ENCODE peak calls at places on chromosome 15, in four cellular contexts. W, V, C and A are unnamed samples.

GRCh38 chr15:55402707-55403106 is 5.5 kb downstream of the CCPG1 start:
- DNase-seq in V (no peak), C (no peak), W (no peak), A (no peak)

GRCh38 chr15:33807665-33808064 is 160.6 kb upstream of the CHRM5 start:
- DNase-seq in W (no peak), C (no peak), V (no peak), A (no peak)

GRCh38 chr15:74616020-74616939 is 644 bp downstream of the CLK3 start:
- DNase-seq in V (peak), C (peak), W (peak), A (peak)

GRCh38 chr15:80776420-80777045 is 2.6 kb upstream of the CEMIP start:
- DNase-seq in V (peak), W (no peak), C (peak), A (no peak)

GRCh38 chr15:71784719-71785118 is 25.6 kb upstream of the NR2E3 start:
- DNase-seq in W (no peak), C (no peak), V (peak), A (no peak)

GRCh38 chr15:80991446-80991845 is 1.8 kb upstream of the MESD start:
- DNase-seq in C (peak), V (peak), W (no peak), A (no peak)

GRCh38 chr15:73851679-73852078 is 21.7 kb upstream of the TBC1D21 start:
- DNase-seq in C (no peak), V (peak), W (no peak), A (no peak)

GRCh38 chr15:42549052-42549491 is 434 bp downstream of the HAUS2 start:
- DNase-seq in C (no peak), W (peak), V (peak), A (no peak)

GRCh38 chr15:42332331-42332730 is 27.0 kb upstream of the CAPN3 start:
- DNase-seq in W (no peak), V (no peak), C (no peak), A (no peak)

GRCh38 chr15:99703603-99704443 is 29.4 kb downstream of the LYSMD4 start:
- DNase-seq in W (peak), V (peak), C (peak), A (no peak)

GRCh38 chr15:81163961-81164800 is 30.1 kb downstream of the CFAP161 start:
- DNase-seq in C (no peak), W (no peak), V (no peak), A (no peak)

GRCh38 chr15:25933456-25934158 is 70.5 kb upstream of the ATP10A start:
- DNase-seq in W (peak), V (peak), C (peak), A (peak)

GRCh38 chr15:32794973-32795372 is 77.2 kb downstream of the GREM1 start:
- DNase-seq in W (no peak), C (no peak), V (no peak), A (no peak)

GRCh38 chr15:25725758-25726157 is 137.4 kb downstream of the ATP10A start:
- DNase-seq in V (no peak), W (no peak), C (no peak), A (no peak)

GRCh38 chr15:55289573-55290360 is at the start of gene RAB27A:
- DNase-seq in W (no peak), V (peak), C (peak), A (no peak)

GRCh38 chr15:45376300-45376928 is 1.9 kb downstream of the GATM start:
- DNase-seq in W (no peak), C (no peak), V (no peak), A (no peak)

GRCh38 chr15:64017591-64018163 is 28.6 kb downstream of the DAPK2 start:
- DNase-seq in V (no peak), C (no peak), W (no peak), A (no peak)

GRCh38 chr15:50819344-50819743 is 53.8 kb upstream of the SPPL2A start:
- DNase-seq in V (no peak), C (no peak), W (no peak), A (no peak)

GRCh38 chr15:63597033-63597790 is at the start of gene FBXL22:
- DNase-seq in V (no peak), W (no peak), C (no peak), A (no peak)

GRCh38 chr15:50312636-50313035 is 42.4 kb downstream of the GABPB1 start:
- DNase-seq in W (no peak), C (no peak), V (no peak), A (no peak)

GRCh38 chr15:78109156-78109555 is 16.8 kb downstream of the SH2D7 start:
- DNase-seq in C (no peak), V (no peak), W (no peak), A (no peak)

GRCh38 chr15:64430000-64430735 is 30.2 kb upstream of the ZNF609 start:
- DNase-seq in C (no peak), W (peak), V (peak), A (no peak)

GRCh38 chr15:59294574-59294960 is 78.1 kb downstream of the MYO1E start:
- DNase-seq in C (no peak), V (no peak), W (no peak), A (no peak)

GRCh38 chr15:41944313-41944940 is 27.9 kb downstream of the EHD4 start:
- DNase-seq in C (peak), W (no peak), V (no peak), A (no peak)

GRCh38 chr15:63501256-63502089 is 2.9 kb upstream of the USP3 start:
- DNase-seq in W (no peak), V (no peak), C (peak), A (peak)

GRCh38 chr15:80674245-80674614 is 20.9 kb upstream of the ABHD17C start:
- DNase-seq in V (no peak), W (no peak), C (no peak), A (no peak)

GRCh38 chr15:90099868-90100854 is 2.1 kb downstream of the IDH2 start:
- DNase-seq in C (peak), W (peak), V (peak), A (no peak)
- H3K4me3 ChIP-seq in C (no peak), W (no peak), V (peak), A (peak)

DNA sequence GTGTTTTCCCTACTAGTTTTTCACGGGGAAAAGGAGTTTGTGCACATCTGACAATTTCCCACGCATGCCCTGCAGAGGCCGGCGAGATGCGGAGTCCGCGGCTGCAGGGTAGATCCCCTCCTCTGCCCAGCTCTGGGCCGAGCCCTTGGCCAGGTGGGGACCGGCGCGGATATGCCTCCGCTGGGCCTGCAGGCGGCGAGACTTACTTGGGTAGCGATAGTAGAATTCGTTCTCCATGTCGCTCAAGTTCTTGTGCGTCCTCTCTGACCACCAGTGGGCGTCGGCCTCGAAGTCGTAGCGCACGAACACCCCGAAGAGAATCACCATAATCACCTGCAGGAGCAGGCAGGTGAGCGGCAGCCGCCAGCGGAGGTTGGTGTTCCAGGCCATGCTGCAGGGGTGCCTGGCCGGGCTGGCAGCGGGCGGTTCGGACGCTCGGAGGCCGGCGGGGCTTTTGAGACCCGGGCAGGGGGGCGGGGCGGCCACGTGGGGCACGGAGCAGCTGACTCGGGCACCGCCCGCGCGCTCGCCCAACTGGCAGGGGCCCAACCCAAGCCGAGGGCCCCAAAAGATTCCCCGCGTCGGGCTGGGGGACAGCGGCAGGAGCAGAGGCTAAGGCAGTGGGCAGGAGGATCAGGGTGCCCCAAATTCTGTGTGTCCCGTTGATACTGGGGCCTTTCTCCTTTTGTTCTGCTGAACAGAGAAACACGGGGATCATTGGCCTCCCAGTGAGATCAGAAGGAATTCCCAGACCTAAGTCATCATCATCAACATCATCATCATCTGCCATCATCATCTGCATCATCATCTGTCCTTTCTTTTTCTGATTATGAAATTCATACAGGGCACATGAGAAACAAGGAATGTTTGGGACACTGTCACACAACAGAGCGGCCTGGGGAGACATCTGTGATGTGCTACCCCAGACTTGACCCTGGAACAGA is at the start of gene RHCG:
- DNase-seq in V (peak), W (no peak), C (peak), A (no peak)
- TF ChIP-seq CTCF in V (peak), W (no peak), C (peak), A (no peak)

DNA sequence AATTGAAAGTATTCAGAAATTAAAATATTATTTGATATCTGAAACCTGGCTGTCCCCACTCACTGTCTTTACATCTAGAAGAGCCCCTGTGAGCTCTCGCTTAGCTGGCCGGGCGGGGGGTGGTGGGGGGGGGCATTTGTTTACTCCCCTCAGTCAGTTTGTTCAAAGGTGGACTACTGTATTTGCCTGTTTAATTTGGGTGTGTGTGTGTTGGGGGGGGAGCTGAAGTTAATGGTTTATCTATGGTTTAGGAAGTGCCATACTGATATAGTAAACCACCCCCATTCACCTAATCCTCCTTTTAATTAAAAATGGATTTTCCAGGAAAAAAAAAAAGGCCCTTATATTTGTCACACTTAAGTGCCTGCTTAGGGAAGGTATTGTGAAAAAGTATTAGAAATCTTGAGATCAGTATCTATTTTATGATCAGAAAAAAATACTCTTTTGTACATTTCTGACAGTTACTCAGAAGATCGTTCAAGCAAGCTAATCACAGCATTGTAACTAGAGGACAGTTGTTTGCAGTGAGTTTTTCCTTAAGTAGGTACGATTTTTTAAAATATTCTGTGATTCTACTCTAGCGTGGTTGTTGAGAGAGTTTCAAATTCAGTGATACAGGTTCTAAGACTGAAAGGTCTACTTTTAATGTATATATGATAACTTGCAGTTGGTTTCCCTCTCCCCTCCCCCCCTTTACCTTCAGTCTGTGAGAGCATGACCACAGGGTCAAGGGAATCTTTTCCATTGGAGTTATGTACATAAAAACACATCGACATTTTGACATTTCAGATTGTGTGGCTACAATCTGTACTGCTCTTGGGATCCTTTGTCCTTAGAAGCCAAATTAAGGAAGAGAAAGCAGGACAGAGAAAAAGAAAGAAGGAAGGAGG is 8.5 kb downstream of the NR2F2 start:
- DNase-seq in C (no peak), W (no peak), V (no peak), A (no peak)
- H3K4me3 ChIP-seq in C (no peak), W (no peak), V (peak), A (peak)

GRCh38 chr15:28912422-28912821 is 26.6 kb downstream of the APBA2 start:
- DNase-seq in V (no peak), C (no peak), W (no peak), A (no peak)

GRCh38 chr15:28914483-28915023 is 28.8 kb downstream of the APBA2 start:
- DNase-seq in C (no peak), W (no peak), V (no peak), A (no peak)

GRCh38 chr15:28914046-28914445 is 28.3 kb downstream of the APBA2 start:
- DNase-seq in C (no peak), W (no peak), V (no peak), A (no peak)

GRCh38 chr15:28911295-28911979 is 25.7 kb downstream of the APBA2 start:
- DNase-seq in V (no peak), W (no peak), C (no peak), A (no peak)

DNA sequence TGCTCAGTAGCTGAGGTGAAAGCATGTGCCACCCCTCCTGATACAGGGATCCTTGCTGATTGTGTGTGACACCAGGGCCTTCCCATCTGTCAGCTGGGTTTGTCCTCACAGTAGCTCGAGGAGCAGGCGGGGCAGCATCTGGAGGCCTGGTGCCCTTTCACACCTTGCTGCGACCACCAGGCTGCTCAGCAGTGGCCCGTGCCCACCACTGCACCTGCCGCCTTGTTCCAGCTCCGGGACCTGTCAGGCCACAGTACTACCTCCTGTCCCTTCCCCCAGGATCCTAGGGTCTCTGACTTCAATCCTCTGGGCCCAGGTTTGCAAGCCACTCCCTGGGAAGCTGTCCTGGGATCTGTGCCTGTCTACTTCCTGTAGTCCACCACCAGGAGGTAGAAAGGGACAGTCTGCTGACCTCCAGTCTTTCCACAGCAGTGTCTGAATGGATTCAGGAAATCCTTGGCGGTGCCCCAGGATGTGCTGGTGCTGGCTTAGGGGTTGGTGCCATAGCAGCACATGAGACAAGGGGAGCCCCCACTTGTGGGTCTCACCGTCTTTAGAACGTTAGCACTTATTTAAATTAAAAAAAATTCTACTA is 27.5 kb downstream of the APBA2 start:
- DNase-seq in V (no peak), W (no peak), C (no peak), A (no peak)
- TF ChIP-seq CTCF in V (no peak), W (no peak), C (no peak), A (no peak)

GRCh38 chr15:43796566-43796965 is 3.5 kb downstream of the SERINC4 start:
- DNase-seq in W (no peak), V (no peak), C (no peak), A (no peak)

GRCh38 chr15:43793647-43794046 is 1.5 kb downstream of the SERF2 start:
- DNase-seq in C (no peak), W (no peak), V (no peak), A (no peak)

GRCh38 chr15:43795197-43795596 is 3.1 kb downstream of the SERF2 start:
- DNase-seq in V (no peak), W (no peak), C (no peak), A (no peak)

GRCh38 chr15:43794269-43795037 is 2.3 kb downstream of the SERF2 start:
- DNase-seq in C (peak), V (no peak), W (no peak), A (no peak)

GRCh38 chr15:43795997-43796396 is 3.9 kb downstream of the SERF2 start:
- DNase-seq in C (no peak), W (no peak), V (no peak), A (no peak)
- H3K4me3 ChIP-seq in C (no peak), W (no peak), V (no peak), A (no peak)

GRCh38 chr15:52254331-52254730 is 41.3 kb downstream of the MYO5C start:
- DNase-seq in W (no peak), C (no peak), V (peak), A (no peak)
- TF ChIP-seq CTCF in W (no peak), C (no peak), V (peak), A (no peak)

DNA sequence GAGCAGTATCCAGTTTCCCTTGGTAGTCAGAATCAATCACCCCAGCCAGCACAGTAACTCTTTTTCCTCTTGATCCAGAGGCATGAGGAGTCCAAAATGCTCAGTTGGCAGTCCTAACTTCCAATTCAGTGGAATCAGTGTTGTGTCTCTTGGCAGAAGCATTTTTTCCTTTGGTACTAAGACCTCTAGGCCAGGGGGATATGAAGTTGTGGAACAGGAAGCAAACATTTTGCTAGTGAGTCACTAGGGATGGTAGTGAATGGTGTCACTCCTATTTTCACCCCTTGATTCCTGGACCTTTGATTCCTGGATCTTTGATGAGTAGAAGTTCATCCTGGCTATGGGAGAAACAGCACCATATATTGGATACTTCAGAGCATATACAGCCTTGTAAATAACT is 70.5 kb upstream of the ALDH1A3 start:
- DNase-seq in C (no peak), W (no peak), V (no peak), A (no peak)
- H3K4me3 ChIP-seq in C (no peak), W (no peak), V (no peak), A (no peak)

GRCh38 chr15:62474771-62475124 is 309.7 kb upstream of the C2CD4B start:
- DNase-seq in V (no peak), W (no peak), C (no peak), A (no peak)

GRCh38 chr15:62474021-62474770 is 309.1 kb upstream of the C2CD4B start:
- DNase-seq in W (no peak), C (no peak), V (no peak), A (no peak)

GRCh38 chr15:62476163-62476562 is 311.1 kb upstream of the C2CD4B start:
- DNase-seq in C (no peak), W (no peak), V (no peak), A (no peak)

GRCh38 chr15:62477929-62478328 is 312.8 kb upstream of the C2CD4B start:
- DNase-seq in C (no peak), W (no peak), V (no peak), A (no peak)

DNA sequence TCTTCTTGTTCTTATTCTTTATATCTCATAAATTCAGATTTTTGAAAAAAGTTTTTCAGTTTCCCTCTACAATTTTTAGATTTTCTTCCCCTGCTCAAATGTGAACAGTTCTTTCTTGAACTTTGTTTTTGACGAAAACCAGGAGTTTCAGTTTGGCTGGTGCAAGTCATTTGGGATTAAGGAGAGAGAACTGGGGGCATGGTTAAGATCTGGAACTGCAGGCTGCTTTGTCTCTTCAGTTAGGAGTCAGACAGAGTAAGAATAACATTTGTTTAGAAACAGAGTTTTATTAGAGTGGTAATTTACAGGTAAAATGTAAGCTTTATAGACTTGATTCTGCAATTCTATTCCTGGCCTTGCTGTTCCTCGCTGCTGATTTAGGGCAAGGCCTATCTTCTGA is 310.5 kb upstream of the C2CD4B start:
- DNase-seq in W (no peak), C (no peak), V (no peak), A (no peak)
- TF ChIP-seq CTCF in W (no peak), C (no peak), V (no peak), A (no peak)